ENCODE peak calls at places on chromosomes 3 and 15, in five cellular contexts. H is ovary, L is uterus, Z is IMR-90, N is A549. E is an unnamed sample.

GRCh38 chr3:36909181-36909580 is 35.7 kb downstream of the TRANK1 start:
- DNase-seq in Z (no peak), N (no peak), H (no peak), L (no peak), E (no peak)

GRCh38 chr3:51967384-51968174 is at the start of gene PCBP4:
- DNase-seq in L (peak), H (peak), N (no peak), Z (peak), E (no peak)

GRCh38 chr15:69035918-69036258 is 21.4 kb downstream of the NOX5 start:
- DNase-seq in H (no peak), L (no peak), N (no peak), Z (no peak), E (no peak)

GRCh38 chr3:25727316-25727715 is 55.9 kb downstream of the NGLY1 start:
- DNase-seq in L (no peak), Z (no peak), N (no peak), H (no peak), E (no peak)

GRCh38 chr3:134008630-134009156 is 21.0 kb downstream of the SLCO2A1 start:
- DNase-seq in H (no peak), N (no peak), Z (peak), L (no peak), E (no peak)

GRCh38 chr3:172517859-172518466 is 5.3 kb downstream of the TNFSF10 start:
- DNase-seq in Z (no peak), H (no peak), L (no peak), N (no peak), E (no peak)

GRCh38 chr15:65980824-65981456 is 111.6 kb downstream of the RAB11A start:
- DNase-seq in Z (peak), L (peak), H (peak), N (peak), E (no peak)

GRCh38 chr3:90062018-90062417 is 954.6 kb downstream of the EPHA3 start:
- DNase-seq in H (no peak), N (no peak), L (no peak), Z (peak), E (no peak)

GRCh38 chr3:146165370-146165769 is 4.4 kb upstream of the PLOD2 start:
- DNase-seq in L (no peak), Z (peak), H (no peak), N (no peak), E (no peak)

GRCh38 chr3:103499967-103500366 is 1065.2 kb downstream of the ZPLD1 start:
- DNase-seq in Z (no peak), L (no peak), H (no peak), N (no peak), E (no peak)

GRCh38 chr3:183816681-183817080 is 8.7 kb downstream of the MAP6D1 start:
- DNase-seq in H (no peak), L (no peak), Z (no peak), N (no peak), E (no peak)

GRCh38 chr3:143360244-143360643 is 240.7 kb downstream of the CHST2 start:
- DNase-seq in Z (no peak), L (no peak), N (no peak), H (no peak), E (no peak)

GRCh38 chr15:43302155-43302554 is 28.2 kb downstream of the LCMT2 start:
- DNase-seq in L (no peak), Z (no peak), H (no peak), N (no peak), E (no peak)

GRCh38 chr3:187025254-187025655 is 94.9 kb downstream of the ST6GAL1 start:
- DNase-seq in N (no peak), Z (no peak), L (no peak), H (no peak), E (no peak)

GRCh38 chr3:86880066-86880465 is 110.9 kb downstream of the VGLL3 start:
- DNase-seq in Z (peak), L (no peak), N (no peak), H (no peak), E (no peak)

GRCh38 chr3:148466143-148466542 is 231.6 kb upstream of the AGTR1 start:
- DNase-seq in H (no peak), N (no peak), L (no peak), Z (peak), E (no peak)

GRCh38 chr3:156334841-156335545 is 214.6 kb downstream of the KCNAB1 start:
- DNase-seq in Z (no peak), L (no peak), H (no peak), N (no peak), E (no peak)

GRCh38 chr3:134594236-134594825 is 56.5 kb downstream of the KY start:
- DNase-seq in H (no peak), L (no peak), N (no peak), Z (no peak), E (no peak)

GRCh38 chr3:45611619-45612018 is 17.1 kb downstream of the LIMD1 start:
- DNase-seq in H (no peak), N (no peak), Z (no peak), L (no peak), E (peak)

GRCh38 chr3:79012946-79013362 is 754.8 kb downstream of the ROBO1 start:
- DNase-seq in N (no peak), L (no peak), H (no peak), Z (peak), E (no peak)

GRCh38 chr3:24499991-24500390 is 5.3 kb upstream of the THRB start:
- DNase-seq in L (no peak), Z (no peak), H (no peak), N (no peak), E (no peak)

GRCh38 chr3:15535757-15536156 is 14.3 kb upstream of the COLQ start:
- DNase-seq in H (no peak), L (no peak), N (no peak), Z (peak), E (no peak)

GRCh38 chr3:57015350-57015729 is 45.1 kb upstream of the SPATA12 start:
- DNase-seq in N (no peak), L (no peak), Z (no peak), H (no peak), E (no peak)

GRCh38 chr3:90011596-90011995 is 904.2 kb downstream of the EPHA3 start:
- DNase-seq in L (no peak), Z (no peak), N (no peak), H (no peak), E (no peak)

GRCh38 chr15:82146990-82147461 is 101.2 kb upstream of the MEX3B start:
- DNase-seq in L (no peak), H (no peak), Z (peak), N (peak), E (no peak)

GRCh38 chr3:177904661-177905060 is 631.6 kb upstream of the KCNMB2 start:
- DNase-seq in N (no peak), Z (peak), L (no peak), H (no peak), E (no peak)
- TF ChIP-seq POLR2A in N (no peak), Z (no peak), L (no peak), H (no peak), E (no peak)

GRCh38 chr3:72079369-72079872 is 294.5 kb upstream of the PROK2 start:
- DNase-seq in L (no peak), Z (no peak), H (no peak), N (no peak), E (no peak)
- TF ChIP-seq CTCF in L (no peak), Z (no peak), H (no peak), N (no peak), E (no peak)

GRCh38 chr15:75042730-75043508 is 19.5 kb downstream of the PPCDC start:
- DNase-seq in N (peak), Z (peak), L (peak), H (peak), E (peak)

GRCh38 chr15:75045332-75046015 is 22.1 kb downstream of the PPCDC start:
- DNase-seq in N (no peak), L (no peak), H (no peak), Z (no peak), E (no peak)

GRCh38 chr15:75044258-75044878 is 21.0 kb downstream of the PPCDC start:
- DNase-seq in Z (no peak), L (no peak), H (no peak), N (no peak), E (no peak)

GRCh38 chr15:75038948-75039533 is 15.7 kb downstream of the PPCDC start:
- DNase-seq in Z (no peak), L (no peak), H (no peak), N (no peak), E (no peak)

DNA sequence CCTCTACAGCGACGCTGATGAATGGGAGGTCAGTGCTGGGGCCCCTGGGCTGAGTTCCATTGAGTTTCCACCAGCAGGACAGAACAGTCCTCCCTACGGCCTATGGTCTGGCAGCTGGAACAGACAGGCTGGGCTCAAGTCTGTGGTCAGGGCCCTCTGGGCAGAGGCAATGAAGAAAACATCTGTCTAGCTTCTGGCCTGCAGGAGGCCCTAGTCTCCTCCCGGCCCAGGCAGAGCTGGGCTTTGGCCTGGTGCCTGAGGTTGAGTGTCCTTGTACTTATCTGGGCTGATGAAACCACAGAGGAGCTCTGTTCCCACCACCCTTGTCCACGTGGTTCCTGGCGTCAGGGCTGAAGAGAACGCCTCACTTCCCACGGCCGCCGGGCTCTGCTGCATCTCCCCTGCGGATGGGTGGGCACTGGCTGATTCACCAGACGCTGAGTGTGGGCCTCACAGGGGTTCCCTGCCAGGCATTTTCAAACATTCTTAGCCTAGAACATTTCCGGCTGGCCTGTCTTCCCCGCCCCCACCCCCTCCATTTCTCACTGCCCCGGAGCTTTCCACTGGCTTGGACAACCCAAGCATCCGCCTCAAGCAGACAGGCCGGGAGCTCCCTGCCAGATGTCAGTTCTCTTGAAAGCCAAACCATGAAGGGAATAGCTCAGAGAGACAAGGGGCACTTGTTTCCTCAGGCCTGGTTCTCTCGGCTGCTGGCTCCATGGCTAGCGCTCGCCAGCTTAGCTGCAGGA is 20.3 kb downstream of the PPCDC start:
- DNase-seq in N (no peak), H (peak), L (peak), Z (peak), E (peak)
- TF ChIP-seq POLR2A in N (no peak), H (peak), L (peak), Z (peak), E (no peak)

GRCh38 chr3:13146643-13147143 is 73.5 kb upstream of the IQSEC1 start:
- DNase-seq in N (no peak), Z (no peak), L (no peak), H (no peak), E (peak)

GRCh38 chr3:13145826-13146642 is 72.8 kb upstream of the IQSEC1 start:
- DNase-seq in N (no peak), L (no peak), H (no peak), Z (no peak), E (peak)

GRCh38 chr3:13144163-13145023 is 71.2 kb upstream of the IQSEC1 start:
- DNase-seq in N (no peak), H (no peak), Z (no peak), L (no peak), E (peak)

GRCh38 chr3:13143381-13144004 is 70.3 kb upstream of the IQSEC1 start:
- DNase-seq in N (no peak), Z (no peak), H (no peak), L (no peak), E (peak)

DNA sequence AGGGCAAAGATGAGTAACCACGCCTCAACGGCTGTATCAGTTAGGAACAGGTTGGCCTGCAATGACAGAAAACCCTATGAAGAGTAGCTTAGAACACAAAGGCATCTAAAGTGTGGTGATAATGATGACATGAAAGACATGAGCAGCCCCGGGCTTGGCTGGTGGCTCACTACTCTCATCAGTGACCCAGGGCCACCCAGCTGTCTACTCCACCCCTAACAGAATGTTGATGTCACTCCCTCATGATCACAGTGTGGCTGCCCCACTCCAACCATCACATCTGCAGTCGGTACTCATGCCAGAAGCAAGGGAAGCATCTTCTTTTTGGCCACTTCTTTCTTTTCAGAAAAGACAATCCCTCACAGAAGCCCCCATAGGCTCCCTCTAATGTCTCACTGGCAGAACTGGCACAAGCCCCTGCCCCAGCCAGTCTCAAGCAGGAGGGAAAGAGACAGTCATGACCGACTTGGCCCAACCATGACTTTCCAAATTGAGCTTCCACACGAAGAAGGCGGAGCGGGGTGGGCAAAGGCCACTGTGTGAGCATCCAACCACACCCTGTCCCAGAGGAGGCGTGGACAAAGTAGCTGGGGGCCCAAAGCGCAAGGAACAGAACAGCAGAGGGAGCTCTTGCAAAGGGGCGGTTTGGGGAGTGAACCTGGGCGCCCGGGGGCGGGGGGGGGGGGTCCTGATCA is 72.0 kb upstream of the IQSEC1 start:
- DNase-seq in N (no peak), L (no peak), Z (no peak), H (no peak), E (peak)
- TF ChIP-seq CTCF in N (peak), L (no peak), Z (no peak), H (no peak), E (no peak)

GRCh38 chr15:93028111-93028631 is 60.8 kb downstream of the RGMA start:
- DNase-seq in L (no peak), H (peak), N (no peak), Z (no peak), E (no peak)
- TF ChIP-seq POLR2A in L (no peak), H (no peak), N (no peak), Z (no peak), E (no peak)

GRCh38 chr3:129892857-129893615 is 475 bp downstream of the TMCC1 start:
- DNase-seq in N (peak), Z (no peak), H (peak), L (peak), E (peak)
- TF ChIP-seq CTCF in N (no peak), Z (no peak), H (no peak), L (no peak), E (no peak)

GRCh38 chr15:74319596-74320357 is 47.7 kb downstream of the CYP11A1 start:
- DNase-seq in L (no peak), N (no peak), Z (no peak), H (no peak), E (no peak)

GRCh38 chr15:74317820-74318375 is 49.5 kb downstream of the CYP11A1 start:
- DNase-seq in N (no peak), L (peak), H (peak), Z (peak), E (no peak)

GRCh38 chr15:74320358-74321247 is 46.8 kb downstream of the CYP11A1 start:
- DNase-seq in L (peak), H (peak), Z (peak), N (peak), E (no peak)

GRCh38 chr15:74319138-74319460 is 48.3 kb downstream of the CYP11A1 start:
- DNase-seq in H (no peak), L (no peak), Z (no peak), N (no peak), E (no peak)

GRCh38 chr15:74318376-74319137 is 48.9 kb downstream of the CYP11A1 start:
- DNase-seq in H (peak), N (no peak), Z (no peak), L (peak), E (no peak)
- TF ChIP-seq POLR2A in H (no peak), N (no peak), Z (no peak), L (no peak), E (no peak)

DNA sequence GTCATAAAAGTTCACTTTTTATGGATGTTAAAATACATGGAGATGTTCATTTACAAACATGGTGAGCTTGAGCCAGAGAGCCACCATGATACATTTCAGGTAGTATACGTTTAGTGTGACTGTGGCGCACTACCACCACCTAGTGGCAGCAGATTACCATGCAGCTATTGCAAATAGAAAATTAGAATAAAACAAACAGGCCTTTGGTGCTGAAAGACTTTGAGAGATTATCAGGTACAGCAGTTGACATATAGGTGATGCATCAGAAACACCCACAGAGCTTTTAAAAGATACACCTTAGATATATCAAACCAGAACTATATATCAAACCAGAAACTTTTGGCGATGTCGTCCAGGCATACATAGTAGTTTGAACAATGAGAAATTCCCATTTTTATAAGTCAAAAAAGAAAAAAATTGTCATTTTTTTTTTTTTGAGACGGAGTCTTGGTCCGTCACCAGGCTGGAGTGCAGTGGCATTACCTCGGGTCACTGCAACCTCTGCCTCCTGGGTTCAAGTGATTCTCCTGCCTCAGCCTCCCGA is 42.0 kb upstream of the ICE2 start:
- DNase-seq in L (peak), N (peak), H (peak), Z (peak), E (peak)
- TF ChIP-seq CTCF in L (peak), N (peak), H (peak), Z (peak), E (peak)

DNA sequence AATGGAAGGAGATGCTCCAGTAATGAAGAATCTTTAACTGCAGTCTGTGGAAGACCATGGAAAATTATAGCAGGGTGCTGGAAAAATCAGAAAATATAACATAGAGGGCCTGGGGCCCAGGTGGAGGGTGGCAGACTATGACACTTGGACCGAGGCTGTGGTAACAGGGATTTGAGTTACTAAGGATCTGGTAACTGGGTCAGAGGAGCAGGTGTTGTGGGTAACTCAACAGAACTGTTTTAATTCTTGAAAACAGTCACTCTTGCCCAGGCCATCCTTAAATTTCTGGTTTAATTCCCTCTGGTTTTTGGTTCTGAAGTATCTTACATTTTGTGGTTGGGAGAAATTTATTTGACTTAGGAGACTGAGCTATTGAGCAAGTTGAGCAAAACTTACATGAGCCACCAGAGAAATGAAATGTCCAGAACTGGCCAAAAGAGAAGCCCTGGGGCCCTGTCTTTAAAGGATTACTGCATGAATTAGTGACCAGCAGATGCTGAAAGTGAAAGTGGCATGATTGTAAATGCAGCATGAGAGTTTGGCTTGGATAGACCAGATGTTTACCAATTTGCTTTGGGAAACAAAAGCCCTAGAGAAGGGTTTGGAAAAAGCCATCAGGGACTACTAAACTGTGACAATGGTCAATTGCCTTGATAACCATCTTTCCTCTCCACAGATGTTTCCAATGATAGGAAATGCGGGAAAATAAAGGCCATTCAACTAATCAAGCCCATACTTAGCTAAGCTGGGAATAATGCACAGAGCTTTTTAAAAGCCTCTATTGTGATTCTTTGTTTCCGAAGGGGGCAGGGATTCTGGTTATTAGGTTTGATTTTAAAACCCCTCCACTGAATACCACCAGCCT is 374.9 kb upstream of the TGFBR2 start:
- DNase-seq in N (no peak), Z (peak), L (no peak), H (no peak), E (no peak)
- TF ChIP-seq POLR2A in N (no peak), Z (no peak), L (no peak), H (no peak), E (no peak)